ENCODE peak calls at places on chromosomes 6 and 20, in seven cellular contexts. One of them, this sample, is unnamed.

GRCh38 chr6:54717849-54718455 is 128.6 kb upstream of the FAM83B start:
- DNase-seq in A549: peak
- DNase-seq in CD4-positive, alpha-beta T cell: peak
- DNase-seq in H1: peak
- DNase-seq in fibroblast of mammary gland: peak
- DNase-seq in tibial nerve: peak
- DNase-seq in AG04450: no peak
- DNase-seq in this sample: peak

GRCh38 chr6:27133281-27134227 is 113.9 kb upstream of the PRSS16 start:
- DNase-seq in A549: no peak
- DNase-seq in CD4-positive, alpha-beta T cell: peak
- DNase-seq in H1: peak
- DNase-seq in fibroblast of mammary gland: peak
- DNase-seq in tibial nerve: no peak
- DNase-seq in AG04450: no peak
- DNase-seq in this sample: peak

GRCh38 chr6:33967966-33968724 is 164.3 kb upstream of the MLN start:
- DNase-seq in A549: peak
- DNase-seq in CD4-positive, alpha-beta T cell: no peak
- DNase-seq in H1: no peak
- DNase-seq in fibroblast of mammary gland: peak
- DNase-seq in tibial nerve: no peak
- DNase-seq in AG04450: no peak
- DNase-seq in this sample: no peak

GRCh38 chr20:8162610-8163009 is 30.5 kb downstream of the PLCB1 start:
- DNase-seq in A549: no peak
- DNase-seq in CD4-positive, alpha-beta T cell: no peak
- DNase-seq in H1: no peak
- DNase-seq in fibroblast of mammary gland: no peak
- DNase-seq in tibial nerve: no peak
- DNase-seq in AG04450: no peak
- DNase-seq in this sample: no peak

GRCh38 chr6:24599179-24599578 is 46.8 kb downstream of the KIAA0319 start:
- DNase-seq in A549: no peak
- DNase-seq in CD4-positive, alpha-beta T cell: no peak
- DNase-seq in H1: no peak
- DNase-seq in fibroblast of mammary gland: no peak
- DNase-seq in tibial nerve: no peak
- DNase-seq in AG04450: no peak
- DNase-seq in this sample: no peak

GRCh38 chr6:165721349-165721748 is 58.3 kb upstream of the PDE10A start:
- DNase-seq in A549: no peak
- DNase-seq in CD4-positive, alpha-beta T cell: no peak
- DNase-seq in H1: no peak
- DNase-seq in fibroblast of mammary gland: peak
- DNase-seq in tibial nerve: no peak
- DNase-seq in AG04450: no peak
- DNase-seq in this sample: no peak

GRCh38 chr6:38248500-38249234 is 391.1 kb downstream of the BTBD9 start:
- DNase-seq in A549: no peak
- DNase-seq in CD4-positive, alpha-beta T cell: no peak
- DNase-seq in H1: no peak
- DNase-seq in fibroblast of mammary gland: peak
- DNase-seq in tibial nerve: no peak
- DNase-seq in AG04450: no peak
- DNase-seq in this sample: no peak

GRCh38 chr6:5752282-5752681 is 254.4 kb downstream of the NRN1 start:
- DNase-seq in A549: no peak
- DNase-seq in CD4-positive, alpha-beta T cell: no peak
- DNase-seq in H1: no peak
- DNase-seq in fibroblast of mammary gland: peak
- DNase-seq in tibial nerve: no peak
- DNase-seq in AG04450: peak
- DNase-seq in this sample: no peak

GRCh38 chr20:6490849-6491248 is 276.6 kb upstream of the BMP2 start:
- DNase-seq in A549: no peak
- DNase-seq in CD4-positive, alpha-beta T cell: no peak
- DNase-seq in H1: no peak
- DNase-seq in fibroblast of mammary gland: no peak
- DNase-seq in tibial nerve: no peak
- DNase-seq in AG04450: no peak
- DNase-seq in this sample: no peak

GRCh38 chr20:20237093-20237959 is 130.6 kb upstream of the INSM1 start:
- DNase-seq in A549: peak
- DNase-seq in CD4-positive, alpha-beta T cell: no peak
- DNase-seq in H1: peak
- DNase-seq in fibroblast of mammary gland: peak
- DNase-seq in tibial nerve: no peak
- DNase-seq in AG04450: peak
- DNase-seq in this sample: peak

GRCh38 chr6:21455071-21455470 is 138.5 kb upstream of the SOX4 start:
- DNase-seq in A549: no peak
- DNase-seq in CD4-positive, alpha-beta T cell: no peak
- DNase-seq in H1: no peak
- DNase-seq in fibroblast of mammary gland: peak
- DNase-seq in tibial nerve: no peak
- DNase-seq in AG04450: no peak
- DNase-seq in this sample: no peak

GRCh38 chr20:19881990-19882389 is 123.9 kb downstream of the RIN2 start:
- DNase-seq in A549: no peak
- DNase-seq in CD4-positive, alpha-beta T cell: no peak
- DNase-seq in H1: no peak
- DNase-seq in fibroblast of mammary gland: no peak
- DNase-seq in tibial nerve: no peak
- DNase-seq in AG04450: no peak
- DNase-seq in this sample: no peak

GRCh38 chr6:139882234-139882633 is 507.8 kb upstream of the CITED2 start:
- DNase-seq in A549: no peak
- DNase-seq in CD4-positive, alpha-beta T cell: no peak
- DNase-seq in H1: no peak
- DNase-seq in fibroblast of mammary gland: peak
- DNase-seq in tibial nerve: no peak
- DNase-seq in AG04450: no peak
- DNase-seq in this sample: no peak

GRCh38 chr20:2914160-2914559 is 40.9 kb downstream of the PTPRA start:
- DNase-seq in A549: no peak
- DNase-seq in CD4-positive, alpha-beta T cell: no peak
- DNase-seq in H1: no peak
- DNase-seq in fibroblast of mammary gland: no peak
- DNase-seq in tibial nerve: no peak
- DNase-seq in AG04450: no peak
- DNase-seq in this sample: no peak

GRCh38 chr6:97240222-97240621 is 42.8 kb downstream of the MMS22L start:
- DNase-seq in A549: peak
- DNase-seq in CD4-positive, alpha-beta T cell: no peak
- DNase-seq in H1: no peak
- DNase-seq in fibroblast of mammary gland: peak
- DNase-seq in tibial nerve: no peak
- DNase-seq in AG04450: no peak
- DNase-seq in this sample: no peak

GRCh38 chr20:63264519-63264918 is 8.1 kb upstream of the ARFGAP1 start:
- DNase-seq in A549: no peak
- DNase-seq in CD4-positive, alpha-beta T cell: no peak
- DNase-seq in H1: no peak
- DNase-seq in fibroblast of mammary gland: no peak
- DNase-seq in tibial nerve: no peak
- DNase-seq in AG04450: no peak
- DNase-seq in this sample: no peak

GRCh38 chr6:169340395-169340794 is 86.7 kb upstream of the THBS2 start:
- DNase-seq in A549: peak
- DNase-seq in CD4-positive, alpha-beta T cell: no peak
- DNase-seq in H1: no peak
- DNase-seq in fibroblast of mammary gland: no peak
- DNase-seq in tibial nerve: no peak
- DNase-seq in AG04450: no peak
- DNase-seq in this sample: no peak

GRCh38 chr6:169371344-169372144 is 117.9 kb upstream of the THBS2 start:
- DNase-seq in A549: peak
- DNase-seq in CD4-positive, alpha-beta T cell: no peak
- DNase-seq in H1: no peak
- DNase-seq in fibroblast of mammary gland: peak
- DNase-seq in tibial nerve: no peak
- DNase-seq in AG04450: no peak
- DNase-seq in this sample: no peak

GRCh38 chr20:4569092-4569491 is 152.6 kb upstream of the PRND start:
- DNase-seq in A549: no peak
- DNase-seq in CD4-positive, alpha-beta T cell: no peak
- DNase-seq in H1: peak
- DNase-seq in fibroblast of mammary gland: no peak
- DNase-seq in tibial nerve: no peak
- DNase-seq in AG04450: no peak
- DNase-seq in this sample: no peak

GRCh38 chr20:9514461-9515210 is at the start of gene LAMP5:
- DNase-seq in A549: no peak
- DNase-seq in CD4-positive, alpha-beta T cell: no peak
- DNase-seq in H1: peak
- DNase-seq in fibroblast of mammary gland: peak
- DNase-seq in tibial nerve: no peak
- DNase-seq in AG04450: no peak
- DNase-seq in this sample: peak

GRCh38 chr6:26389349-26389799 is 6.5 kb downstream of the BTN2A2 start:
- DNase-seq in A549: no peak
- DNase-seq in CD4-positive, alpha-beta T cell: no peak
- DNase-seq in H1: no peak
- DNase-seq in fibroblast of mammary gland: peak
- DNase-seq in tibial nerve: no peak
- DNase-seq in AG04450: no peak
- DNase-seq in this sample: no peak

GRCh38 chr6:17494177-17494576 is 100.8 kb downstream of the CAP2 start:
- DNase-seq in A549: no peak
- DNase-seq in CD4-positive, alpha-beta T cell: no peak
- DNase-seq in H1: peak
- DNase-seq in fibroblast of mammary gland: no peak
- DNase-seq in tibial nerve: no peak
- DNase-seq in AG04450: no peak
- DNase-seq in this sample: no peak

GRCh38 chr6:131063028-131063763 is at the start of gene EPB41L2:
- DNase-seq in A549: peak
- DNase-seq in CD4-positive, alpha-beta T cell: peak
- DNase-seq in H1: peak
- DNase-seq in fibroblast of mammary gland: peak
- DNase-seq in tibial nerve: peak
- DNase-seq in AG04450: peak
- DNase-seq in this sample: peak
- TF ChIP-seq CTCF in A549: no peak
- TF ChIP-seq CTCF in CD4-positive, alpha-beta T cell: no peak
- TF ChIP-seq CTCF in H1: peak
- TF ChIP-seq CTCF in fibroblast of mammary gland: no peak
- TF ChIP-seq CTCF in tibial nerve: peak
- TF ChIP-seq CTCF in AG04450: peak
- TF ChIP-seq CTCF in this sample: no peak

DNA sequence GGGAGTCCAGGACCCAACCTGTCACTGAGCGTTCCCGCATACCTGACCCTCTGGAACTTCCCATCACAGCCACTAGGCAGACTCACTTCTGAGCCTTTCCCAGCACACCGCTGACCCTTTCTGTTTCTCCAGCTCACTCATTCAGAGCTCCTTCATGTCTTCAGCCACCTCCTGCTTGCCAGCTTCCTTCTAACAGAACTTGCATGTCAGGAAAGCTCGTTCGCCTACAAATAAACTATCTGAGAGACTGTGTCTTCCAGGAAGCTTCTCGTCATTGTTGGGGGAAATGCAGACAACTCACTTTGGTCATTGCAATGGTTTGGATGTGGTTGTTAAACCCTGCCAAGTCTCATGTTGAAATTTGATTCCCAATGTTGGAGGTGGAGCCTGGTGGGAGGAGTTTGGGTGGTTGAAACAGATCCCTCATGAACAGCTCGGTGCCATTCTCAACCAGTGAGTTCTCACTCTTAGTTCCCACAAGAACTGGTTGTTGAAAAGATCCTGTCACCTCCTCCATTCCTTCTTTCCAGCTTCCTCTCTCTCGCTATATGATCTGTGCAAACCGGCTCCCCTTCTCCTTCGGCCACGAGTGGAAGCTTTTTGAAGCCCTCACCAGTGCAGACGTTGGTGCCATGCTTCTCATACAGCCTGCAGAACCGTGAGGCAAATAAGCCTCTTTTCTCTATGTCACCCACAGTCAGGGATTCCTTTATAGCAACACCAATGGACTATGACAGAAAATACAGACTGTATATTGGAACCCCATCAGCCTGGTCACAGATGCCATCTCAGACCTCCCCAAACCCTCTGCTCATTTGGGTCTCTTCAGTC is 1.4 kb upstream of the MUC21 start:
- DNase-seq in A549: no peak
- DNase-seq in CD4-positive, alpha-beta T cell: no peak
- DNase-seq in H1: peak
- DNase-seq in fibroblast of mammary gland: peak
- DNase-seq in tibial nerve: no peak
- DNase-seq in AG04450: peak
- DNase-seq in this sample: peak
- TF ChIP-seq CTCF in A549: no peak
- TF ChIP-seq CTCF in CD4-positive, alpha-beta T cell: no peak
- TF ChIP-seq CTCF in H1: peak
- TF ChIP-seq CTCF in fibroblast of mammary gland: peak
- TF ChIP-seq CTCF in tibial nerve: no peak
- TF ChIP-seq CTCF in AG04450: peak
- TF ChIP-seq CTCF in this sample: no peak

GRCh38 chr20:21303872-21304586 is 898 bp downstream of the XRN2 start:
- DNase-seq in A549: no peak
- DNase-seq in CD4-positive, alpha-beta T cell: no peak
- DNase-seq in H1: no peak
- DNase-seq in fibroblast of mammary gland: peak
- DNase-seq in tibial nerve: no peak
- DNase-seq in AG04450: no peak
- DNase-seq in this sample: no peak

GRCh38 chr20:21309678-21310467 is 6.7 kb downstream of the XRN2 start:
- DNase-seq in A549: no peak
- DNase-seq in CD4-positive, alpha-beta T cell: no peak
- DNase-seq in H1: no peak
- DNase-seq in fibroblast of mammary gland: no peak
- DNase-seq in tibial nerve: no peak
- DNase-seq in AG04450: no peak
- DNase-seq in this sample: no peak

GRCh38 chr20:21312813-21313471 is 9.8 kb downstream of the XRN2 start:
- DNase-seq in A549: no peak
- DNase-seq in CD4-positive, alpha-beta T cell: no peak
- DNase-seq in H1: no peak
- DNase-seq in fibroblast of mammary gland: no peak
- DNase-seq in tibial nerve: no peak
- DNase-seq in AG04450: no peak
- DNase-seq in this sample: no peak

GRCh38 chr20:21303061-21303871 is at the start of gene XRN2:
- DNase-seq in A549: peak
- DNase-seq in CD4-positive, alpha-beta T cell: peak
- DNase-seq in H1: peak
- DNase-seq in fibroblast of mammary gland: peak
- DNase-seq in tibial nerve: peak
- DNase-seq in AG04450: peak
- DNase-seq in this sample: peak

GRCh38 chr20:21308340-21308739 is 5.2 kb downstream of the XRN2 start:
- DNase-seq in A549: no peak
- DNase-seq in CD4-positive, alpha-beta T cell: no peak
- DNase-seq in H1: no peak
- DNase-seq in fibroblast of mammary gland: no peak
- DNase-seq in tibial nerve: no peak
- DNase-seq in AG04450: no peak
- DNase-seq in this sample: no peak
- TF ChIP-seq CTCF in A549: no peak
- TF ChIP-seq CTCF in CD4-positive, alpha-beta T cell: no peak
- TF ChIP-seq CTCF in H1: no peak
- TF ChIP-seq CTCF in fibroblast of mammary gland: no peak
- TF ChIP-seq CTCF in tibial nerve: no peak
- TF ChIP-seq CTCF in AG04450: no peak
- TF ChIP-seq CTCF in this sample: no peak

GRCh38 chr6:127186889-127187288 is 68.4 kb downstream of the RSPO3 start:
- DNase-seq in A549: peak
- DNase-seq in CD4-positive, alpha-beta T cell: peak
- DNase-seq in H1: peak
- DNase-seq in fibroblast of mammary gland: no peak
- DNase-seq in tibial nerve: peak
- DNase-seq in AG04450: no peak
- DNase-seq in this sample: peak
- TF ChIP-seq CTCF in A549: peak
- TF ChIP-seq CTCF in CD4-positive, alpha-beta T cell: peak
- TF ChIP-seq CTCF in H1: peak
- TF ChIP-seq CTCF in fibroblast of mammary gland: peak
- TF ChIP-seq CTCF in tibial nerve: no peak
- TF ChIP-seq CTCF in AG04450: peak
- TF ChIP-seq CTCF in this sample: peak

This sample was measured in endothelial cell.